ENCODE peak calls at places on chromosomes 4 and X, in eight cellular contexts. D is stimulated activated naive CD8-positive, alpha-beta T cell treated with anti-CD3 and anti-CD28 coated beads, Interleukin-15, Interleukin-2, amounts not matched to agents 100 U/mL and 50 U/mL, for 24 hours; B is A549; C is substantia nigra; W is MM.1S; L is adrenal gland; T is fibroblast of the conjunctiva; A is T-helper 9 cell. M is an unnamed sample.
A peak's percentile ranks its signal among the peaks of the same experiment; 100 is the strongest.

GRCh38 chr4:176186721-176187395 is 8.5 kb downstream of the SPATA4 start:
- DNase-seq in C (no peak), T (no peak), B (no peak), D (no peak), A (no peak), L (no peak), W (no peak), M (no peak)

GRCh38 chrX:36908801-36909403 is 99.3 kb upstream of the FAM47C start:
- DNase-seq in A (no peak), B (peak; percentile 7), C (no peak), L (no peak), D (no peak), T (peak; percentile 3), W (peak; percentile 21), M (no peak)

GRCh38 chrX:130994671-130995070 is 63.5 kb upstream of the ARHGAP36 start:
- DNase-seq in T (no peak), W (peak; percentile 43), L (no peak), C (no peak), A (no peak), B (peak; percentile 16), D (peak; percentile 13), M (no peak)

GRCh38 chr4:42865572-42866189 is 26.8 kb upstream of the GRXCR1 start:
- DNase-seq in B (peak; percentile 0), L (peak; percentile 45), A (peak; percentile 15), D (peak; percentile 52), C (no peak), T (peak; percentile 8), W (peak; percentile 59), M (peak; percentile 25)

GRCh38 chrX:107676559-107677378 is 48.5 kb downstream of the PRPS1 start:
- DNase-seq in W (peak; percentile 61), C (no peak), B (peak; percentile 62), L (peak; percentile 91), T (peak; percentile 93), D (peak; percentile 65), A (peak; percentile 35), M (no peak)

GRCh38 chr4:184110452-184110851 is 107.2 kb downstream of the ENPP6 start:
- DNase-seq in T (no peak), L (no peak), W (no peak), A (no peak), D (no peak), B (no peak), C (no peak), M (no peak)

GRCh38 chr4:26858947-26859401 is 1.7 kb upstream of the STIM2 start:
- DNase-seq in T (no peak), C (no peak), D (no peak), W (no peak), B (no peak), A (no peak), L (no peak), M (no peak)

GRCh38 chrX:3244955-3245354 is 101.5 kb downstream of the MXRA5 start:
- DNase-seq in L (no peak), W (peak; percentile 27), D (no peak), T (no peak), B (no peak), C (no peak), A (no peak), M (no peak)

M was measured in stimulated activated CD8-positive, alpha-beta memory T cell treated with anti-CD3 and anti-CD28 coated beads, Interleukin-12 subunit alpha, Interleukin-12 subunit beta, amount 100 ng/mL, for 1 hour.